ENCODE peak calls at places on chromosomes 2 and 18, in five cellular contexts. G is GM19239, C is neural crest cell, P is ACHN, F is aorta. K is an unnamed sample.

GRCh38 chr2:55885129-55885943 is 38.2 kb downstream of the EFEMP1 start:
- DNase-seq in G (no peak), C (no peak), P (peak), F (peak), K (no peak)

GRCh38 chr18:57789759-57790158 is 13.4 kb downstream of the ATP8B1 start:
- DNase-seq in G (no peak), C (no peak), P (no peak), F (no peak), K (no peak)

GRCh38 chr18:58254873-58255511 is 211.0 kb downstream of the NEDD4L start:
- DNase-seq in G (no peak), C (no peak), P (no peak), F (no peak), K (no peak)

GRCh38 chr2:25292408-25292807 is 49.3 kb downstream of the DNMT3A start:
- DNase-seq in G (no peak), C (no peak), P (no peak), F (no peak), K (no peak)

GRCh38 chr2:33134764-33135560 is 188.2 kb downstream of the LTBP1 start:
- DNase-seq in G (no peak), C (no peak), P (no peak), F (no peak), K (no peak)

GRCh38 chr18:35379421-35379820 is 2.3 kb upstream of the ZNF396 start:
- DNase-seq in G (no peak), C (no peak), P (no peak), F (no peak), K (no peak)

GRCh38 chr2:105756435-105756834 is 11.7 kb downstream of the NCK2 start:
- DNase-seq in G (no peak), C (no peak), P (no peak), F (no peak), K (no peak)

GRCh38 chr18:32346667-32347066 is 124.0 kb downstream of the GAREM1 start:
- DNase-seq in G (no peak), C (peak), P (no peak), F (no peak), K (no peak)

GRCh38 chr18:24268784-24269550 is 128.7 kb downstream of the OSBPL1A start:
- DNase-seq in G (no peak), C (no peak), P (no peak), F (no peak), K (no peak)

GRCh38 chr2:188381614-188382013 is 89.9 kb downstream of the GULP1 start:
- DNase-seq in G (no peak), C (no peak), P (peak), F (no peak), K (no peak)

GRCh38 chr2:224220581-224221255 is 181.2 kb downstream of the FAM124B start:
- DNase-seq in G (no peak), C (no peak), P (peak), F (no peak), K (no peak)

GRCh38 chr2:7825591-7826312 is 856.1 kb upstream of the ID2 start:
- DNase-seq in G (no peak), C (no peak), P (peak), F (no peak), K (no peak)

GRCh38 chr2:228447266-228447915 is 265.9 kb upstream of the SPHKAP start:
- DNase-seq in G (no peak), C (no peak), P (no peak), F (no peak), K (no peak)

GRCh38 chr2:219416233-219416598 is 2.0 kb upstream of the DES start:
- DNase-seq in G (no peak), C (no peak), P (no peak), F (no peak), K (no peak)

K was measured in chondrocyte.